ENCODE peak calls at places on chromosomes 13 and 19, in four cellular contexts. H, S, O and U are unnamed samples.

GRCh38 chr19:48962029-48962848 is 2.9 kb upstream of the FTL start:
- DNase-seq in O (no peak), S (peak; percentile 78), H (peak; percentile 59), U (no peak)

GRCh38 chr19:6970478-6970877 is 50.8 kb downstream of the MBD3L2B start:
- DNase-seq in O (no peak), S (no peak), H (no peak), U (no peak)

GRCh38 chr19:7505288-7505681 is 10.6 kb upstream of the ZNF358 start:
- DNase-seq in O (no peak), H (no peak), S (peak; percentile 48), U (no peak)

GRCh38 chr19:1000095-1000494 is at the start of gene GRIN3B:
- DNase-seq in O (peak; percentile 60), S (peak; percentile 82), H (peak; percentile 77), U (peak; percentile 47)

GRCh38 chr19:52554216-52554971 is 15.7 kb upstream of the ZNF701 start:
- DNase-seq in S (no peak), H (peak; percentile 1), O (no peak), U (no peak)

GRCh38 chr13:30307966-30308290 is 577 bp upstream of the KATNAL1 start:
- DNase-seq in H (no peak), O (no peak), S (no peak), U (no peak)

GRCh38 chr19:3350014-3350663 is 16.2 kb upstream of the NFIC start:
- DNase-seq in S (peak; percentile 9), H (peak; percentile 64), O (no peak), U (no peak)

GRCh38 chr13:73932091-73932490 is 202.1 kb downstream of the KLF12 start:
- DNase-seq in H (no peak), O (no peak), S (no peak), U (no peak)

GRCh38 chr13:59301166-59301551 is 862.6 kb downstream of the DIAPH3 start:
- DNase-seq in O (no peak), H (no peak), S (no peak), U (no peak)

GRCh38 chr19:41449079-41449864 is 6.3 kb downstream of the ERICH4 start:
- DNase-seq in H (peak; percentile 68), S (peak; percentile 89), O (peak; percentile 79), U (peak; percentile 82)

GRCh38 chr13:95546919-95547318 is 5.6 kb upstream of the CLDN10 start:
- DNase-seq in S (no peak), H (no peak), O (no peak), U (no peak)

GRCh38 chr13:51977606-51978005 is 33.6 kb downstream of the ATP7B start:
- DNase-seq in O (no peak), S (no peak), H (no peak), U (no peak)

GRCh38 chr19:45809643-45810159 is 5.4 kb downstream of the RSPH6A start:
- DNase-seq in O (no peak), H (peak; percentile 58), S (no peak), U (no peak)

GRCh38 chr19:51317381-51317780 is 5.9 kb downstream of the IGLON5 start:
- DNase-seq in S (no peak), H (no peak), O (no peak), U (no peak)

GRCh38 chr19:51316688-51317087 is 5.2 kb downstream of the IGLON5 start:
- DNase-seq in O (no peak), H (no peak), S (no peak), U (no peak)

DNA sequence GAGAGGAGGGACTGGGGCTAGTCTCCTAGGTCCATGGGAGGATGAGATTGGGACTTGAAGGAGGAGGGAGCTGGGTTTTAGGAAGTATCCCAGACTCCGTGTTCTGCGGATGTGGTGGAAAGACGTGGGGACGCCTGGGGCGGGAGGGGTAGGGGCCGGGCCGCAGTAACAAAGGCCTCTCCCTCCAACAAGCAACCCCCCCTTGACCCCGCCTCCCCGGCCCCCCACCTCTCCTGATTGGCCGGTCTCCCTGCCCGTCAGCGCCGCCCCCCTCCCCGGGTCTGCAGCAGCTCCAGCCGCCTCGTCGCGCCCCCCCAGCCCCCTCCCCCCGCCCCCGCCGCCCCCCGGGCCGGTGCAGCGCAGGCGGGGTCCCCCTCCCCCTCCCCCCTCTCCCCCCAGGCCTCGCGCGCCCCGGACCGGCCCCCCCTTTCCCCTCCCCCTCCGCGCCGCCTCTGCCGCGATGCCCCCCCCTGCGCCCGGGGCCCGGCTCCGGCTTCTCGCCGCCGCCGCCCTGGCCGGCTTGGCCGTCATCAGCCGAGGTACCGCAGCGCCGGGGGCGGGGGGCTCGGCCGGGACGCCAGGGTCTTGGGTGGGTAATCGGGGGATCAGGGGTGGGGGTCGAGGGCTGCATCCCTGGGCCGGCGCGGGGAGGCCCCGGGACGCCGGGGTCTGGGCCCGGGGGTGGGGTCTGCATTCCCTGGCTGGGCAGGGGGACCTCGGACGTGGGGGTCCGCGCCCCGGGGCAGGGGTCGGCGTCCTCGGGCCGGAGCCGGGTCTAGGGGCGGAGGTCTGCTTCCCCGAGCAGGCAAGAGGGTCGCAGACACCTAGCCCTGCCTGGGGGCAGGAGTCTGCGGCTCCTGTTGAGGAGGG is at the start of gene IGLON5:
- DNase-seq in H (no peak), O (peak; percentile 31), S (no peak), U (no peak)
- H3K4me3 ChIP-seq in H (no peak within 1 kb of the TSS), O (peak within 1 kb of the TSS; percentile 26), S (no peak within 1 kb of the TSS), U (peak within 1 kb of the TSS; percentile 64)

DNA sequence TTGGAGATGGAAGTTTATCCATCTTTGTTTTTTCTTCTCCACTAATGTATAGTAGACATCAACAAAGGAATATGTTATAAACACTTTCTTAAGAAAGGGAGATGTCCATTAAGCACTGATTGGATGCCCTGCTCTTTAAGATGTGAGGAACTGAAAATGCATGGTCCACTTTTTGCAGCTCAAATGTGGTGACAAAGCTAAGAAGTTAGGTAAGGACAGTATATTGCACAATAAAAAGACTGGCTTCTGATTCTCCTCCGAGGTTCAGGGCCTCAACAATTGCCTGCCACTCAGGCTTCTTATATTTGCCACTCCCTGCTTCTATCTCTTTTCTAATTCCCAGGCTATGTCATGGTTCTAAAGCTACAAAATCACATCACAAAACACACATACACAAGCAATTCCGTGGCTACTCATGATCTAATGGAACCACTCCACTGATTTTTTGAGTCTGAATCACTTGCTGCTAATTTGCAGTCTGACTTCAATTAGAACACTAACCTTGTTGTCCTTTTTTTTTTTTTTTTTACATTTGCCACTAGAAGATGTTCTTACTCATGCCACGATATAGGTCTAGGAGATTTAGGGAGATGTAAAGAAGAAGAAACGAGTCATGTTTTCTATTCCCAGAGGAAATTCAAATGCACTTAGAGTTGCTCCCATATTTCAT is 29.6 kb upstream of the TNFSF11 start:
- DNase-seq in O (no peak), S (no peak), H (peak; percentile 36), U (no peak)
- H3K4me1 ChIP-seq in O (peaks cover 3% of the 10 kb centered on the region), S (no peaks in the 10 kb centered on the region), H (no peaks in the 10 kb centered on the region), U (no peaks in the 10 kb centered on the region)

GRCh38 chr13:109779876-109780516 is 6.4 kb downstream of the IRS2 start:
- DNase-seq in H (no peak), O (no peak), S (no peak), U (no peak)
- H3K27ac ChIP-seq in H (no peak overlapping the region), O (no peak overlapping the region), S (no peak overlapping the region), U (no peak overlapping the region)

DNA sequence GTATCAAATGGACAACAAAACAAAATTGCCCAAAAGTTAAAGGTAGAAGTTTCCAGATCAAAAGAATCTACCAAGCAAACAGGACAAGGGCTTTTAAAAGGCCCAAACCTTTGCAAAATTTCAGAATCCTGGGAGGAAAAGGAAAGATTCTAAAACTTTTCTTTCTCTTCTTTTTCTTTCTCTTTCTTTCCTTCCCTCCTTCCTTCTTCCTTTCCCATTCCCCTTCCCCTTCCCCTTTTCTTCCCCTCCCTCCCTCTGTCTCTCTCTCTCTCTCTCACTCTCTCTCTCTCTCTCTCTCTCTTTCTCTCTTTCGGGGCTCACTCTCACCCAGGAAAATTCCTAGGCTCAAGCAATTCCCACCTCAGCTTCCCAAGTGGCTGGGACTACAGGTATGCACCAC is 4.2 kb upstream of the PDCD5 start:
- DNase-seq in O (no peak), S (no peak), H (no peak), U (no peak)
- H3K4me3 ChIP-seq in O (no peak overlapping the region), S (no peak overlapping the region), H (no peak overlapping the region), U (no peak overlapping the region)

GRCh38 chr19:15283141-15283885 is 49.0 kb downstream of the BRD4 start:
- DNase-seq in S (no peak), O (no peak), H (peak; percentile 92), U (no peak)
- H3K4me1 ChIP-seq in S (peaks cover 95% of the 10 kb centered on the region), O (peaks cover 40% of the 10 kb centered on the region), H (peaks cover 73% of the 10 kb centered on the region), U (peaks cover 12% of the 10 kb centered on the region)

GRCh38 chr13:44726214-44726613 is 150.1 kb upstream of the TSC22D1 start:
- DNase-seq in O (no peak), S (no peak), H (peak; percentile 93), U (no peak)
- H3K27ac ChIP-seq in O (no peak overlapping the region), S (no peak overlapping the region), H (peak overlapping the region; percentile 89), U (no peak overlapping the region)

GRCh38 chr13:20074956-20075355 is 85.9 kb downstream of the GJA3 start:
- DNase-seq in S (no peak), H (no peak), O (no peak), U (no peak)

DNA sequence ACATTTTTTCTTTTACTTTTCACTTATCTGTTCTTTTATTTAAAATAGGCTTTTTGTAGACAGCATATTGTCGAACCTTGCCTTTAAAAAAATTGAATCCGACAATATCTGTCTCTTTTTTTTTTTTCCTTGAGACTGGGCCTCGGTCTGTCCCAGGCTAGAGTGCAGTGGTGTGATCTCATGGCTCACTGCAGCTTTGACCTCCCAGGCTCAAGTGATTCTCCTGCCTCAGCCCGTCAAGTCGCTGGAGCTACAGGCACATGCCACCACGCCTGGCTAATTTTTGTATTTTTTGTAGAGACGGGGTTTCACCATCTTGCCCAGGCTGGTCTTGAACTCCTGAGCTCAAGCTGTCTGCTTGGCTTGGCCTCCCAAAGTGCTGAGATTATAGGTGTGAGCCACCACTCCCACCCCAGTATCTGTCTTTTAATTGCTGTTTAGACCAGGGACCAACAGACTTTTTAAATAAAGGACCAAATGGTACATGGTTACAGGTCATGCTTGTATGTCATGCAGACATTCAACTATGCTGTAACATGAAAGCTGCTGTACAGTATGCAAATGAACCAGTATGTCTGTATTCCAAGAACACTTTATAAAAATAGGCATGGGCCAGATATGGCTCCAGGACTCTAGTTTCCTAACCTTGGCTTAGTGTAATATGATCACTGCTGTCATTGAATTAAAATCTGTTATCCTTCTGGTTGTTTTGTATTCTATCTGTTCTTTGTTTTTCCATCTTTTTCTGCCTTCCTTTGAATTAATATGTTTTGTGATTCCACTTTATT is 80.3 kb downstream of the GJA3 start:
- DNase-seq in O (no peak), H (no peak), S (no peak), U (no peak)
- H3K4me3 ChIP-seq in O (no peak overlapping the region), H (no peak overlapping the region), S (no peak overlapping the region), U (no peak overlapping the region)

GRCh38 chr13:114053026-114053425 is 79.2 kb upstream of the C13orf46 start:
- DNase-seq in O (no peak), S (no peak), H (peak; percentile 70), U (no peak)
- H3K4me1 ChIP-seq in O (peaks cover 16% of the 10 kb centered on the region), S (no peaks in the 10 kb centered on the region), H (peaks cover 10% of the 10 kb centered on the region), U (peaks cover 4% of the 10 kb centered on the region)

DNA sequence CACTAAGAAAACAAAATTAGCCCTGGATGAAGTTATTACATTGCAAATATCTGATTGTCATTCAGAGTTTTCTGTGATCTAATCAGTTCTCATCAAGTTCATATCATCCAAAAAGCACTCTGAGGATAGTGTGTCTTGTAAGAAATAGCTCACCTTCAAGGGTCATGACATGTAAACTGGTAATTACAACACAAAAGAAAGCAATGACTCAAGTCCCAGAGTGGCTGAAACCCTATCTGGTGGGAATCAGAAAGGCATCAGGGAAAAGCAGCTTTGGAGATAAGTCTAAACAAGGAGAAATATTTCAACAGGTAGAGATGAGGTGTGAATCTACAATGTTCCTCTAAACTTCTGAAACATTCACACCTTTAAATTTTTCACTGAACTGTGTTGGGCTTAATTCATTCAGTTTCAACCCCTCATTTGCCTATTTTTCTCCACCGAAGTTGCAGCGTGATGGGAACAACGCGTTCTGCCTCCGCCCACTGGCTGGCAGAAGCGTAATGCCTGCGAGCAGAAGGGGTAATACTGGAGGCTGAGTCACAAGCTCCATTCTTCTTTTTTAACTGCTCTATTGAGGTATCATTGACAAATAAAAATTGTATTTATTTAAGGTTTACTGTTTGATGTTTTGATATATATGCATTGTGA is 155.2 kb upstream of the IPO5 start:
- DNase-seq in H (peak; percentile 57), O (no peak), S (no peak), U (no peak)
- H3K27ac ChIP-seq in H (no peak overlapping the region), O (no peak overlapping the region), S (no peak overlapping the region), U (no peak overlapping the region)